ENCODE peak calls at places on chromosomes 7 and 10, in seven cellular contexts. R is MM.1S, T is neural progenitor cell, J is colonic mucosa, I is GM12878, L is HepG2, A is kidney. U is an unnamed sample.

GRCh38 chr10:30432631-30433285 is 1.2 kb upstream of the MAP3K8 start:
- DNase-seq in T (no peak), I (no peak), J (peak; percentile 60), R (no peak), L (no peak), A (peak; percentile 82), U (no peak)

GRCh38 chr7:70762697-70763096 is 369.2 kb upstream of the GALNT17 start:
- DNase-seq in I (no peak), J (no peak), T (no peak), L (no peak), R (no peak), A (no peak), U (no peak)

GRCh38 chr7:36036590-36036989 is 116.5 kb upstream of the EEPD1 start:
- DNase-seq in I (no peak), A (no peak), J (no peak), L (no peak), R (no peak), T (no peak), U (no peak)

GRCh38 chr10:20993387-20994170 is 96.5 kb upstream of the NEBL start:
- DNase-seq in R (no peak), J (no peak), L (no peak), I (no peak), T (no peak), A (no peak), U (no peak)

GRCh38 chr7:100215895-100216294 is 3.9 kb upstream of the PVRIG start:
- DNase-seq in J (no peak), R (no peak), I (no peak), L (no peak), A (peak; percentile 1), T (no peak), U (no peak)

GRCh38 chr7:19533266-19533665 is 175.6 kb downstream of the POLR1F start:
- DNase-seq in R (no peak), I (no peak), A (no peak), T (no peak), J (no peak), L (no peak), U (no peak)

GRCh38 chr10:23331567-23332290 is 12.9 kb downstream of the C10orf67 start:
- DNase-seq in L (no peak), R (no peak), T (no peak), J (no peak), I (no peak), A (no peak), U (no peak)

GRCh38 chr10:38027992-38028391 is 17.5 kb downstream of the ZNF33A start:
- DNase-seq in J (no peak), I (no peak), R (no peak), T (no peak), L (no peak), A (no peak), U (no peak)

GRCh38 chr7:123555484-123555883 is 2.1 kb downstream of the NDUFA5 start:
- DNase-seq in R (no peak), L (no peak), I (no peak), J (no peak), A (no peak), T (no peak), U (no peak)

GRCh38 chr7:26369519-26370385 is 78.1 kb downstream of the SNX10 start:
- DNase-seq in J (peak; percentile 62), A (no peak), I (no peak), R (peak; percentile 52), T (peak; percentile 56), L (peak; percentile 36), U (peak; percentile 56)

GRCh38 chr10:70130878-70131559 is 1.6 kb downstream of the AIFM2 start:
- DNase-seq in A (no peak), J (no peak), R (no peak), I (no peak), L (peak; percentile 90), T (no peak), U (no peak)

GRCh38 chr7:97006146-97006950 is 995 bp downstream of the DLX6 start:
- DNase-seq in J (no peak), R (peak; percentile 68), A (peak; percentile 86), L (peak; percentile 72), T (peak; percentile 86), I (no peak), U (peak; percentile 90)

GRCh38 chr10:35136263-35136815 is 9.7 kb downstream of the CREM start:
- DNase-seq in L (no peak), I (peak; percentile 66), R (no peak), J (no peak), T (no peak), A (no peak), U (no peak)

GRCh38 chr10:95289003-95289920 is 1.5 kb downstream of the PDLIM1 start:
- DNase-seq in T (peak; percentile 40), A (no peak), I (no peak), L (no peak), R (no peak), J (peak; percentile 68), U (peak; percentile 86)

GRCh38 chr7:35736725-35737124 is 41.8 kb upstream of the HERPUD2 start:
- DNase-seq in J (no peak), A (no peak), L (peak; percentile 85), R (no peak), I (no peak), T (no peak), U (no peak)

GRCh38 chr10:90226526-90226925 is 525.1 kb downstream of the KIF20B start:
- DNase-seq in R (no peak), L (no peak), T (no peak), I (no peak), A (no peak), J (no peak), U (no peak)

GRCh38 chr7:22611758-22612079 is 111.7 kb upstream of the STEAP1B start:
- DNase-seq in I (no peak), L (no peak), J (no peak), R (no peak), T (no peak), A (no peak), U (no peak)
- H3K27ac ChIP-seq in I (no peak overlapping the region), L (no peak overlapping the region), J (no peak overlapping the region), R (no peak overlapping the region), T (no peak overlapping the region), A (no peak overlapping the region), U (no peak overlapping the region)

DNA sequence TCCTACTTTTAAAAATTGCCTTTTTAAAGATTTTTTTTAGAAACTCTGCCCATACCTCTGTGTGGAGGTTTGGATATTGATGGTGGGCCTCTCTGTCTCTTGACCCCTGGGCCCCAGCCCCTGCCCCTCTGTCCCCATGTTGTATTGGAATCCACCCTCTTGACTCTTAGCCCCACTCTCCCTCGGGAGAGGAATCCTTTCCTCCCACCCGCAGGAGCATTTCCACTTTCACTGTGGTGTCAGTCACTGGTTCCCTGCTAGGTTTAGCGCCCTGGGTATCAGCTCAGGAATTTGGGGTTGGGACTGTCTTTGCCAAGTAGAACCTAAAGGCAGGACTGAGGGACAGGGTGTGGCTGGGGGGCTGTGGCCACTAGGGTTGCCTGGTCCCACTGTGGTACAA is 10.1 kb downstream of the PFKFB3 start:
- DNase-seq in I (no peak), L (no peak), J (no peak), T (no peak), A (no peak), R (no peak), U (no peak)
- H3K9ac ChIP-seq in I (no peak overlapping the region), L (no peak overlapping the region), J (no peak overlapping the region), T (no peak overlapping the region), A (no peak overlapping the region), R (no peak overlapping the region), U (no peak overlapping the region)

GRCh38 chr7:30864146-30864545 is 47.5 kb upstream of the AQP1 start:
- DNase-seq in I (no peak), J (no peak), L (no peak), T (peak; percentile 25), R (no peak), A (no peak), U (no peak)
- H3K27ac ChIP-seq in I (no peak overlapping the region), J (no peak overlapping the region), L (no peak overlapping the region), T (peak overlapping the region; percentile 38), R (no peak overlapping the region), A (no peak overlapping the region), U (no peak overlapping the region)

DNA sequence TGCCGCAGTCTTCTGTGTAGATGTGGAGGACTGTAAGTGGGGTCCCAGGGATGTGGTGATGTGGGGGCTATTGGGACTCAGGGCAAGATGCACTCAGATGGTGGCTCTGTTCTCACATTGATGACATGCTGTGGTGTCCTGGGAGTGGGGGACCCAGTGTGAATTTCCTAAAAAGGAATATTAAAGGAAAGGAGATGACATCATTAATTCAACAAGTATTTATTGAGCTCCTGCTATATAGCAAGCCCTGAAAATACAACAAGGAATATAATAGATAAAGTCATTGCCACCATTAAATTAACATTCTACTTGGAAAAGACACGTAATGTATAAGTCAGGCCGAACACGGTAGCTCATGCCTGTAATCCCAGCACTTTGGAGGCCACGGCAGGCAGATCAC is 61.9 kb upstream of the MNX1 start:
- DNase-seq in A (no peak), J (no peak), L (no peak), I (no peak), T (no peak), R (no peak), U (peak; percentile 9)
- H3K9ac ChIP-seq in A (no peak overlapping the region), J (no peak overlapping the region), L (no peak overlapping the region), I (no peak overlapping the region), T (no peak overlapping the region), R (no peak overlapping the region), U (no peak overlapping the region)

GRCh38 chr10:72000073-72001025 is 36.2 kb downstream of the CHST3 start:
- DNase-seq in A (no peak), R (no peak), L (no peak), I (no peak), T (no peak), J (no peak), U (no peak)
- H3K27ac ChIP-seq in A (peak overlapping the region; percentile 36), R (no peak overlapping the region), L (no peak overlapping the region), I (no peak overlapping the region), T (no peak overlapping the region), J (peak overlapping the region; percentile 33), U (no peak overlapping the region)

GRCh38 chr7:132216847-132217246 is 359.4 kb downstream of the PLXNA4 start:
- DNase-seq in J (no peak), A (no peak), L (no peak), I (no peak), R (no peak), T (no peak), U (no peak)
- H3K9ac ChIP-seq in J (no peak overlapping the region), A (no peak overlapping the region), L (no peak overlapping the region), I (no peak overlapping the region), R (no peak overlapping the region), T (no peak overlapping the region), U (no peak overlapping the region)

GRCh38 chr10:78458983-78459638 is 425.4 kb downstream of the RPS24 start:
- DNase-seq in I (no peak), L (peak; percentile 99), A (no peak), T (no peak), R (no peak), J (no peak), U (peak; percentile 1)
- H3K27ac ChIP-seq in I (no peak overlapping the region), L (peak overlapping the region; percentile 97), A (no peak overlapping the region), T (no peak overlapping the region), R (no peak overlapping the region), J (no peak overlapping the region), U (no peak overlapping the region)

GRCh38 chr7:28207486-28208158 is 27.0 kb upstream of the JAZF1 start:
- DNase-seq in R (peak; percentile 68), L (no peak), J (no peak), T (no peak), A (no peak), I (peak; percentile 41), U (no peak)
- H3K9ac ChIP-seq in R (no peak overlapping the region), L (no peak overlapping the region), J (no peak overlapping the region), T (no peak overlapping the region), A (no peak overlapping the region), I (no peak overlapping the region), U (no peak overlapping the region)

GRCh38 chr7:92698237-92698841 is 108.1 kb upstream of the FAM133B start:
- DNase-seq in J (peak; percentile 56), R (no peak), I (no peak), L (peak; percentile 32), A (no peak), T (peak; percentile 13), U (no peak)
- H3K27ac ChIP-seq in J (peak overlapping the region; percentile 34), R (no peak overlapping the region), I (no peak overlapping the region), L (peak overlapping the region; percentile 97), A (peak overlapping the region; percentile 62), T (no peak overlapping the region), U (peak overlapping the region; percentile 89)

U was measured in endodermal cell.